ENCODE peak calls at places on chromosomes 2 and 18, in five cellular contexts. One of them, this sample, is unnamed.

GRCh38 chr2:233114421-233114861 is 54.3 kb downstream of the INPP5D start:
- DNase-seq in HepG2: no peak
- DNase-seq in GM12878: no peak
- DNase-seq in K562: no peak
- DNase-seq in GM12891: no peak
- DNase-seq in this sample: no peak

GRCh38 chr18:54134053-54134452 is 90.4 kb downstream of the MBD2 start:
- DNase-seq in HepG2: no peak
- DNase-seq in GM12878: no peak
- DNase-seq in K562: no peak
- DNase-seq in GM12891: no peak
- DNase-seq in this sample: no peak

GRCh38 chr2:160561551-160562280 is 68.1 kb upstream of the RBMS1 start:
- DNase-seq in HepG2: no peak
- DNase-seq in GM12878: no peak
- DNase-seq in K562: no peak
- DNase-seq in GM12891: no peak
- DNase-seq in this sample: no peak

GRCh38 chr2:198203306-198203705 is 398.9 kb downstream of the PLCL1 start:
- DNase-seq in HepG2: no peak
- DNase-seq in GM12878: no peak
- DNase-seq in K562: no peak
- DNase-seq in GM12891: no peak
- DNase-seq in this sample: no peak

GRCh38 chr2:134919360-134920210 is 963 bp downstream of the CCNT2 start:
- DNase-seq in HepG2: no peak
- DNase-seq in GM12878: no peak
- DNase-seq in K562: no peak
- DNase-seq in GM12891: no peak
- DNase-seq in this sample: peak; percentile 6

GRCh38 chr2:186554850-186555785 is 34.7 kb upstream of the ITGAV start:
- DNase-seq in HepG2: no peak
- DNase-seq in GM12878: no peak
- DNase-seq in K562: no peak
- DNase-seq in GM12891: no peak
- DNase-seq in this sample: no peak

GRCh38 chr2:85017436-85018048 is 46.6 kb downstream of the KCMF1 start:
- DNase-seq in HepG2: no peak
- DNase-seq in GM12878: no peak
- DNase-seq in K562: no peak
- DNase-seq in GM12891: no peak
- DNase-seq in this sample: no peak

GRCh38 chr18:49778826-49779465 is 34.4 kb downstream of the ACAA2 start:
- DNase-seq in HepG2: no peak
- DNase-seq in GM12878: peak; percentile 27
- DNase-seq in K562: no peak
- DNase-seq in GM12891: no peak
- DNase-seq in this sample: no peak

DNA sequence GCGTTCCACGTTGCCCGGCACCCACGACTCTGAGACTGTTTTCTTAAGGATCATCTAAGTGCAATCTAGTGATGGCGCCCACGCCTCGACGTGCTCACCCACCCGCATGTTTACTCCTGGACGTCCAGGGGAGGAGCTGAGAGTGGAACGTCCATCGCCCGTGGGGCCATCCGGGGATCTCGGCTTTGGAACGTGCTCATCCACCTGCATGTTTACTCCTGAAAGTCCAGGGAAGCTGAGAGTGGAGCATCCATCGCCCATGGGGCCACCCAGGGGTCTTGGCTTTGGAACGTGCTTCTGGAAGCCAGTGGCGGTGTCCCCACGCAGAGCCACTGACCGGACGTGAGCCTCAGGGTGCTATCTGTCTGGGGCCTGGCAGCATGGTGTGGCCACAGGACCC is 45.6 kb upstream of the SALL3 start:
- DNase-seq in HepG2: no peak
- DNase-seq in GM12878: no peak
- DNase-seq in K562: no peak
- DNase-seq in GM12891: no peak
- DNase-seq in this sample: no peak
- TF ChIP-seq POLR2A in HepG2: no peak
- TF ChIP-seq POLR2A in GM12878: no peak
- TF ChIP-seq POLR2A in K562: no peak
- TF ChIP-seq POLR2A in GM12891: no peak
- TF ChIP-seq POLR2A in this sample: no peak

GRCh38 chr2:28366149-28366495 is 26.5 kb upstream of the FOSL2 start:
- DNase-seq in HepG2: no peak
- DNase-seq in GM12878: no peak
- DNase-seq in K562: no peak
- DNase-seq in GM12891: no peak
- DNase-seq in this sample: no peak
- TF ChIP-seq TAF1 in HepG2: no peak
- TF ChIP-seq TAF1 in GM12878: no peak
- TF ChIP-seq TAF1 in K562: no peak
- TF ChIP-seq TAF1 in GM12891: no peak
- TF ChIP-seq TAF1 in this sample: no peak

DNA sequence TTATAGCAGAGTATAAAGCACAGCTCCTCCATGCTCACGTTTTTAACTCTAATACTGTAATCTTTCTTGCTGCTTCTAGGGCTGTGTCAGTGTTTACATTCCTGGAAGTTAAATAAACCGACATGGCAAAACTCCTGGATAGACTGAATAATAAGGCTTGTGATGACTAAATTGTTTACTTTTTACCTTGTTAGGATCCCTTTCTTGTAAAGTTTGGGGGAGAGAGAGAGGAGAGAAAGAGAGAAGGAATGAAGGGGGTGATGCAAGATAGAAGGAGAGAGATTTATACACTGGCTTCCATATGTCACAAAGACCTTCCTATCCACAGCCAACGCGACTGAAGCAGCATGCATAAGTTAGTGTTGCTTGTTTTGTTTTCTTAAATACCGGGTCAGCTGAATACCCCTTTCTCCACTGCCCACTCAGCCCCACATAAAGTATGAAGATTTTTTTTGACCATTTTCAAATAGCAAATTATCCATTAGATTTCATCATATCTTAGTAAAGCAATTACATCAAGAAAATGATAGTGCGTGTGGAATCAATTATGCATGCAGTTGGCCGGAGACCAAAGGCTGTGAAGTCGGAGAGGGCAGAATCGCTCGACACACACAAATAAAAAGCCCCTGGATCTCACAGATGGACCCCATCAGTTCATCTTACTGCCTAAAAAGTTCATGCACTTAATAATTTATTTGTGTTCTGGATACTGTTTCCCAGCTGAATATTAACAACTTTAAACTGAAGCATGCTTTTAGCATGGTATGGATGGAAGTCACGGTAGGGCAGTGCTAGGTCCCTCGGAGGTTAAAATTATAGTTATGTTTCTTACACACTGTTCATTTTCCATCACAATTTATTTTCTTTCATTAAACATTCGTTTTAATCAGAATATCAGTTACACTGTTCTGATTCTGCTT is 20.1 kb downstream of the BCL11A start:
- DNase-seq in HepG2: peak; percentile 36
- DNase-seq in GM12878: no peak
- DNase-seq in K562: no peak
- DNase-seq in GM12891: no peak
- DNase-seq in this sample: no peak
- TF ChIP-seq POLR2AphosphoS5 in HepG2: no peak
- TF ChIP-seq POLR2AphosphoS5 in GM12878: no peak
- TF ChIP-seq POLR2AphosphoS5 in K562: no peak
- TF ChIP-seq POLR2AphosphoS5 in GM12891: no peak
- TF ChIP-seq POLR2AphosphoS5 in this sample: no peak

DNA sequence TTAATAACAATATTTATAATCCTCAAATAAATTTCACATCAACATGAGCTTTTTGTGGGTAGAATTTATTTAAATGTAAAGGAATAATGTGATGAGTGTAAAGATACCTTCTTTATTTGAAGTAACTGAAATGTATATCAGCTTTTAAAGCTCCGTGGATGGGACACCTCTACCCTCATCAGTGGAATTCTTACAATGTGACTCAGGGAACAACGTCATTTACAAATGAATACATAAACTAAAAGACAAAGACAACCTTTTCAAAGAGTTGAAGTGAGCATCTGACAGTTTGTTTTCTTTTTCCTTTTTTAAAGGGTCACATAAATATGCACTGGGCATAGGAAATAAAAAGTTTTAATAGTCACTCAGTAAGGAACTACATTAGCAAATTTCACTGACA is 1127.0 kb upstream of the CRIM1 start:
- DNase-seq in HepG2: no peak
- DNase-seq in GM12878: no peak
- DNase-seq in K562: no peak
- DNase-seq in GM12891: no peak
- DNase-seq in this sample: no peak
- TF ChIP-seq POLR2A in HepG2: no peak
- TF ChIP-seq POLR2A in GM12878: no peak
- TF ChIP-seq POLR2A in K562: no peak
- TF ChIP-seq POLR2A in GM12891: no peak
- TF ChIP-seq POLR2A in this sample: no peak

DNA sequence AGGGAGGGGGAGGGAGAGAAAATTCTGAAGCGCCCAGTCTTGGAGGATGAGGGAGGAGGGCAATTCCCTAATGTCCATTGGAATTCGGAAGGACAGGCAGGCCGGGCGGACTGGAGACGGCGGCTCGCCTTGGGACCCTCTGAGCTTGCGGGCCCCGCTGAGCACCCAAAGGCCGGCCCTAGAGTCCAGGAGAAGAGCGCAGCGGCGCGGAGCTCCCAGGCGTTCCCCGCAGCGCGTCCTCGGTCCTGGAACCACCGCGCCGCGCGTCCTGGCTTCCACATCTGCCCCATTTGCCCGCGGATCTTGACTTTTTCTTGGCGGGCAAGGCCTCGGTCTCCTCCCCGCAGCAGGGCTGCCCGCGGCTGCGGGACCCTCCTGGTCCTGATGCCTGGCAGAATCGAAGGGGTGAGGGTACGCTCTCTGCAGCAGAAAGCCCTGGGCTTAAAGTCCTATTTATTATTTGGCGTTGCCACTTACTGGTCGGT is 675 bp upstream of the MLPH start:
- DNase-seq in HepG2: no peak
- DNase-seq in GM12878: no peak
- DNase-seq in K562: no peak
- DNase-seq in GM12891: no peak
- DNase-seq in this sample: no peak
- TF ChIP-seq TAF1 in HepG2: no peak
- TF ChIP-seq TAF1 in GM12878: no peak
- TF ChIP-seq TAF1 in K562: no peak
- TF ChIP-seq TAF1 in GM12891: no peak
- TF ChIP-seq TAF1 in this sample: no peak

This sample was measured in GM12892.